ENCODE peak calls at places on chromosomes 11 and 22, in five cellular contexts. One of them, this sample, is unnamed.

GRCh38 chr11:19934828-19935259 is 222.2 kb downstream of the NAV2 start:
- DNase-seq in CD4-positive, CD25-positive, alpha-beta regulatory T cell: no peak
- DNase-seq in mammary epithelial cell: peak
- DNase-seq in fibroblast of lung: peak
- DNase-seq in IMR-90: peak
- DNase-seq in this sample: no peak

GRCh38 chr11:100857236-100858005 is 170.3 kb downstream of the ARHGAP42 start:
- DNase-seq in CD4-positive, CD25-positive, alpha-beta regulatory T cell: no peak
- DNase-seq in mammary epithelial cell: no peak
- DNase-seq in fibroblast of lung: peak
- DNase-seq in IMR-90: peak
- DNase-seq in this sample: no peak

GRCh38 chr11:14916403-14916802 is 24.4 kb upstream of the CYP2R1 start:
- DNase-seq in CD4-positive, CD25-positive, alpha-beta regulatory T cell: no peak
- DNase-seq in mammary epithelial cell: no peak
- DNase-seq in fibroblast of lung: no peak
- DNase-seq in IMR-90: no peak
- DNase-seq in this sample: no peak

GRCh38 chr11:91700854-91701253 is 523.8 kb upstream of the FAT3 start:
- DNase-seq in CD4-positive, CD25-positive, alpha-beta regulatory T cell: no peak
- DNase-seq in mammary epithelial cell: no peak
- DNase-seq in fibroblast of lung: no peak
- DNase-seq in IMR-90: no peak
- DNase-seq in this sample: no peak

GRCh38 chr11:44120169-44120568 is 24.7 kb downstream of the EXT2 start:
- DNase-seq in CD4-positive, CD25-positive, alpha-beta regulatory T cell: no peak
- DNase-seq in mammary epithelial cell: no peak
- DNase-seq in fibroblast of lung: peak
- DNase-seq in IMR-90: no peak
- DNase-seq in this sample: no peak

GRCh38 chr22:39084666-39085065 is 7.6 kb downstream of the APOBEC3G start:
- DNase-seq in CD4-positive, CD25-positive, alpha-beta regulatory T cell: no peak
- DNase-seq in mammary epithelial cell: no peak
- DNase-seq in fibroblast of lung: no peak
- DNase-seq in IMR-90: no peak
- DNase-seq in this sample: no peak

GRCh38 chr11:100739636-100740035 is 52.5 kb downstream of the ARHGAP42 start:
- DNase-seq in CD4-positive, CD25-positive, alpha-beta regulatory T cell: no peak
- DNase-seq in mammary epithelial cell: no peak
- DNase-seq in fibroblast of lung: peak
- DNase-seq in IMR-90: peak
- DNase-seq in this sample: no peak

GRCh38 chr11:9639099-9639498 is 24.8 kb upstream of the SWAP70 start:
- DNase-seq in CD4-positive, CD25-positive, alpha-beta regulatory T cell: no peak
- DNase-seq in mammary epithelial cell: no peak
- DNase-seq in fibroblast of lung: no peak
- DNase-seq in IMR-90: no peak
- DNase-seq in this sample: no peak

GRCh38 chr11:3167143-3168119 is 2.3 kb upstream of the OSBPL5 start:
- DNase-seq in CD4-positive, CD25-positive, alpha-beta regulatory T cell: no peak
- DNase-seq in mammary epithelial cell: no peak
- DNase-seq in fibroblast of lung: no peak
- DNase-seq in IMR-90: no peak
- DNase-seq in this sample: no peak

GRCh38 chr11:3170756-3171670 is 5.9 kb upstream of the OSBPL5 start:
- DNase-seq in CD4-positive, CD25-positive, alpha-beta regulatory T cell: no peak
- DNase-seq in mammary epithelial cell: no peak
- DNase-seq in fibroblast of lung: no peak
- DNase-seq in IMR-90: no peak
- DNase-seq in this sample: no peak

GRCh38 chr11:3171931-3172560 is 6.9 kb upstream of the OSBPL5 start:
- DNase-seq in CD4-positive, CD25-positive, alpha-beta regulatory T cell: no peak
- DNase-seq in mammary epithelial cell: no peak
- DNase-seq in fibroblast of lung: no peak
- DNase-seq in IMR-90: no peak
- DNase-seq in this sample: no peak

GRCh38 chr11:3169952-3170755 is 5.0 kb upstream of the OSBPL5 start:
- DNase-seq in CD4-positive, CD25-positive, alpha-beta regulatory T cell: no peak
- DNase-seq in mammary epithelial cell: no peak
- DNase-seq in fibroblast of lung: no peak
- DNase-seq in IMR-90: peak
- DNase-seq in this sample: no peak

GRCh38 chr11:3169235-3169951 is 4.3 kb upstream of the OSBPL5 start:
- DNase-seq in CD4-positive, CD25-positive, alpha-beta regulatory T cell: no peak
- DNase-seq in mammary epithelial cell: peak
- DNase-seq in fibroblast of lung: peak
- DNase-seq in IMR-90: peak
- DNase-seq in this sample: no peak
- H3K4me3 ChIP-seq in CD4-positive, CD25-positive, alpha-beta regulatory T cell: no peak
- H3K4me3 ChIP-seq in mammary epithelial cell: peak
- H3K4me3 ChIP-seq in fibroblast of lung: peak
- H3K4me3 ChIP-seq in IMR-90: peak
- H3K4me3 ChIP-seq in this sample: peak

DNA sequence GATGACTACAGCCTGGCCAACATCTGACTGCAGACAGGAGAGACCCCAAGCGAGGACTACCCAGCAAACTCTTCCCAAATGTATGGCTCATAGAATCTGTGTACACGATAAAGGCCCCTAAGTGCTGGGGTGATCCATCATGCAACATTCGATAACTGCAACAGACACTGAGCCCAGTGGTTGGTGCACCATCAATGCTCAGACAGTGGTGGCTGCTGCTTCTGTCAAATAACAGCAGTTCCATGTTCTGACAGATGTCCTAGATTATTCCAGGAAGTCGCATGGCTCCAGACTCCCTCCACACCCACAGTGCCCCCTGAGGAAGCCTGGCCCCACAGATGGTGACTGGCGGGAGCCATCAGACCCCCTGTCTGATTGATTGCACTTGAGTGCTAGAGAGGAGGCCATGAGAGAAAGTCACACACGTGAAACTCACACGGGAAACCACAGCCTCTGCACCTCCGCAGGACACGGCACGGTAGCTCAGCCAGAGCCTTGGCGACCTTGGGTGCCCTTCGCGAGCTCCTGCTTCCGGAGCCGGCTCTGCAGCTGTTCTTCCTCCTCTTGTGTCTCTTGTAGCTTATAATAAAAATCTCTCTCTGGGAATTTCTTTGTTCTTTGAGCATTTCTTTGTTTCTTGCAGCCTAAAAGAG is 1156.0 kb downstream of the TBC1D22A start:
- DNase-seq in CD4-positive, CD25-positive, alpha-beta regulatory T cell: no peak
- DNase-seq in mammary epithelial cell: no peak
- DNase-seq in fibroblast of lung: no peak
- DNase-seq in IMR-90: no peak
- DNase-seq in this sample: peak
- H3K4me3 ChIP-seq in CD4-positive, CD25-positive, alpha-beta regulatory T cell: no peak
- H3K4me3 ChIP-seq in mammary epithelial cell: no peak
- H3K4me3 ChIP-seq in fibroblast of lung: no peak
- H3K4me3 ChIP-seq in IMR-90: no peak
- H3K4me3 ChIP-seq in this sample: no peak

GRCh38 chr22:20965888-20966855 is 883 bp upstream of the AIFM3 start:
- DNase-seq in CD4-positive, CD25-positive, alpha-beta regulatory T cell: no peak
- DNase-seq in mammary epithelial cell: no peak
- DNase-seq in fibroblast of lung: no peak
- DNase-seq in IMR-90: no peak
- DNase-seq in this sample: no peak

GRCh38 chr22:20966883-20967696 is at the start of gene AIFM3:
- DNase-seq in CD4-positive, CD25-positive, alpha-beta regulatory T cell: no peak
- DNase-seq in mammary epithelial cell: no peak
- DNase-seq in fibroblast of lung: no peak
- DNase-seq in IMR-90: no peak
- DNase-seq in this sample: no peak

GRCh38 chr22:20964799-20965103 is 2.3 kb upstream of the AIFM3 start:
- DNase-seq in CD4-positive, CD25-positive, alpha-beta regulatory T cell: no peak
- DNase-seq in mammary epithelial cell: no peak
- DNase-seq in fibroblast of lung: no peak
- DNase-seq in IMR-90: no peak
- DNase-seq in this sample: no peak

GRCh38 chr22:20964090-20964798 is 2.8 kb upstream of the AIFM3 start:
- DNase-seq in CD4-positive, CD25-positive, alpha-beta regulatory T cell: no peak
- DNase-seq in mammary epithelial cell: no peak
- DNase-seq in fibroblast of lung: no peak
- DNase-seq in IMR-90: no peak
- DNase-seq in this sample: no peak

DNA sequence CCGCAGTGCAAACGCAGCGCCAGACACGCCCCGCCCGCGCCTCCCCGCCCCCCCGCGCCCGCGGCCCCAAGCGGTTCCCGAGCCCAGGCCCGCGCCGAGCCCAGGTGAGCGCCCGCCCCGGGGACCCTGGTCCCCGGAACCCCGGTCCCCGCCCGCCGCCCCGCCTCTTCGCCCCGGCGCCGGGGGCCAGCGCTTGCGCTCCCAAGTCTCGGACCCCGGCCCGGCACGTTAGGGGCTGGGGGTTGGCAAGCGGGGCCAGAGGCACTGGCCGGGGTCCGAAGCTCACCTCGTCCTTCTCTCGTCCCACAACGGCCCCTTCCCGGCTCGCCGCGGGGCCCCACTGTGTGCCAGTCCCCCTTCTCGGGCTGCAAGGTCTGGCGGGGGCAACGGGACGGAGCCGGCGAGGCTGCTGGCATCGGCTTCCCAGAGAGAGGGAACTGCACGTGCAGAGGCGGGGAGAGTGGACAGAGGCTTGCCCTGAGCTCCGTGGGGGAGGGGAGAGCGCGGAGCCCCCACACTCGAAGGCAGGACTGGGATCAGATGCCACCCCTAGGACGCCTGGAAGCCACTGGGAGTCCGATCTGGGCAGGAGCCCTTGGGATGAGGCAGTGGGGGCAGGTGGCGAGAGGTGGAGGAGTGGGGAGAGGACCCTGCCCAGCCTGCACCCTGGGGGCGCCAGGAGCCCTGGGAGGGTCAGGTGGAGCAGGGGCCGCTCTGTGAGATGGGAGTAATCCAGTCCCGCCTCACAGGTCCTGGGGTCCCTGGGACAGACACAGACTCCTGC is 1.8 kb upstream of the AIFM3 start:
- DNase-seq in CD4-positive, CD25-positive, alpha-beta regulatory T cell: no peak
- DNase-seq in mammary epithelial cell: no peak
- DNase-seq in fibroblast of lung: no peak
- DNase-seq in IMR-90: no peak
- DNase-seq in this sample: no peak
- H3K4me3 ChIP-seq in CD4-positive, CD25-positive, alpha-beta regulatory T cell: no peak
- H3K4me3 ChIP-seq in mammary epithelial cell: no peak
- H3K4me3 ChIP-seq in fibroblast of lung: no peak
- H3K4me3 ChIP-seq in IMR-90: peak
- H3K4me3 ChIP-seq in this sample: peak

DNA sequence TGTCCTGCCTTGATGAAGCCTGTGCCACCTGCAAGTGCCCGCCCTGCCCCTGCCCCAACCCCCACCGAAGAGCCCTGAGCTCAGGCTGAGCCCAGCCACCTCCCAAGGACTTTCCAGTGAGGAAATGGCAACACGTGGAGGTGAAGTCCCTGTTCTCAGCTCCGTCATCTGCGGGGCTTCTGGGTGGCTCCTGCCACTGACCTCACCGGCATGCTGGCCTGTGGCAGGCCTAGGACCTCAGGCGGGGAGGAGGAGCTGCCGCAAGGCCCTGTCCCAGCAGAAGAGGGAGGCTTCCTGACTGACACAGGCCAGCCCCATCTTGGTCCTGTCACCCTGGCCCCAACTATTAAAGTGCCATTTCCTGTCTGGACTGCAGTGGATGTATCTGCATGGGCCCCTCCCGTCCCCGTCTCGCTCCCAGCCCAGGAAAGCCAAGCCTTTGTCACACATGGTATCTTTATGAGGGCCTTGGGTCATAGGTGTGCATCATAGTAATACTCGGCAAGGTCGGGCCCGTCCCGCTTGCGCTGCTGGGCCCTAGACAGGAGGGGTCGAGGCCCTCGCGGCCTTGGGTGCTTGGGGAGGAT is 882 bp downstream of the FREY1 start:
- DNase-seq in CD4-positive, CD25-positive, alpha-beta regulatory T cell: no peak
- DNase-seq in mammary epithelial cell: no peak
- DNase-seq in fibroblast of lung: no peak
- DNase-seq in IMR-90: no peak
- DNase-seq in this sample: no peak
- H3K4me3 ChIP-seq in CD4-positive, CD25-positive, alpha-beta regulatory T cell: no peak
- H3K4me3 ChIP-seq in mammary epithelial cell: no peak
- H3K4me3 ChIP-seq in fibroblast of lung: no peak
- H3K4me3 ChIP-seq in IMR-90: no peak
- H3K4me3 ChIP-seq in this sample: no peak

GRCh38 chr11:34308821-34309585 is 48.8 kb downstream of the ABTB2 start:
- DNase-seq in CD4-positive, CD25-positive, alpha-beta regulatory T cell: no peak
- DNase-seq in mammary epithelial cell: no peak
- DNase-seq in fibroblast of lung: no peak
- DNase-seq in IMR-90: no peak
- DNase-seq in this sample: no peak
- H3K4me3 ChIP-seq in CD4-positive, CD25-positive, alpha-beta regulatory T cell: no peak
- H3K4me3 ChIP-seq in mammary epithelial cell: no peak
- H3K4me3 ChIP-seq in fibroblast of lung: no peak
- H3K4me3 ChIP-seq in IMR-90: no peak
- H3K4me3 ChIP-seq in this sample: no peak

GRCh38 chr11:75431533-75432525 is 1.2 kb downstream of the KLHL35 start:
- DNase-seq in CD4-positive, CD25-positive, alpha-beta regulatory T cell: no peak
- DNase-seq in mammary epithelial cell: peak
- DNase-seq in fibroblast of lung: no peak
- DNase-seq in IMR-90: no peak
- DNase-seq in this sample: no peak

GRCh38 chr11:75430692-75431532 is 2.1 kb downstream of the KLHL35 start:
- DNase-seq in CD4-positive, CD25-positive, alpha-beta regulatory T cell: no peak
- DNase-seq in mammary epithelial cell: no peak
- DNase-seq in fibroblast of lung: no peak
- DNase-seq in IMR-90: no peak
- DNase-seq in this sample: no peak

GRCh38 chr11:75433443-75433842 is 440 bp upstream of the KLHL35 start:
- DNase-seq in CD4-positive, CD25-positive, alpha-beta regulatory T cell: no peak
- DNase-seq in mammary epithelial cell: no peak
- DNase-seq in fibroblast of lung: no peak
- DNase-seq in IMR-90: no peak
- DNase-seq in this sample: no peak

GRCh38 chr11:75434051-75434450 is 1.0 kb upstream of the KLHL35 start:
- DNase-seq in CD4-positive, CD25-positive, alpha-beta regulatory T cell: no peak
- DNase-seq in mammary epithelial cell: no peak
- DNase-seq in fibroblast of lung: no peak
- DNase-seq in IMR-90: no peak
- DNase-seq in this sample: no peak

DNA sequence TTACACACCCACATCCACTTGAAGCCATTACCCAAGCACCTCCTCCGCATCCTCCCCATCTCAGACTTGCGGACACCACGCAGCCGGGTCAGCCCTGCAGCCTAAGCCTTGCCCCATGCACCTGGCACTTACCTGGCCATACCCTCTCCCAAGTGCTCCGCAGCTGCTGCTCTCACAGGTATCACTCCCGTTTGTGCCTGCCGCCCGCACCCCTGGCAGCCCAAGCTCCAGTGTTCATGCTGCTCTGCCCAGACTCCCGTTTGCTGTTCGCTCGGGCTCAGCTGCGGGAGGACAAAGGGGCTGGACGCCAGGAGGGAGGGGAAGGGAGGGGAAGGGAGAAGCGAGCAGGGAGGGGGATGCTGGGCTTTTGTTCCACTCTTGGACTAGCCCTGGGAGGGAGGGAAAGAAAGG is at the start of gene KLHL35:
- DNase-seq in CD4-positive, CD25-positive, alpha-beta regulatory T cell: no peak
- DNase-seq in mammary epithelial cell: no peak
- DNase-seq in fibroblast of lung: no peak
- DNase-seq in IMR-90: no peak
- DNase-seq in this sample: no peak
- H3K4me3 ChIP-seq in CD4-positive, CD25-positive, alpha-beta regulatory T cell: no peak
- H3K4me3 ChIP-seq in mammary epithelial cell: no peak
- H3K4me3 ChIP-seq in fibroblast of lung: no peak
- H3K4me3 ChIP-seq in IMR-90: no peak
- H3K4me3 ChIP-seq in this sample: no peak

This sample was measured in MM.1S.